ENCODE peak calls at places on chromosomes 4 and X, in seven cellular contexts. T is prostate gland, X is lower leg skin, S is ovary, C is esophagus muscularis mucosa, M is stomach, K is H1. N is an unnamed sample.

GRCh38 chrX:153804100-153804595 is 9.7 kb downstream of the SSR4 start:
- DNase-seq in T (no peak), X (no peak), S (no peak), C (no peak), M (no peak), K (no peak), N (no peak)

GRCh38 chr4:16118090-16118489 is 34.3 kb upstream of the PROM1 start:
- DNase-seq in T (no peak), X (no peak), S (no peak), C (no peak), M (no peak), K (no peak), N (no peak)

GRCh38 chr4:2962099-2962455 is 1.1 kb downstream of the NOP14 start:
- DNase-seq in T (no peak), X (no peak), S (no peak), C (no peak), M (no peak), K (no peak), N (no peak)

GRCh38 chrX:121504148-121504547 is 456.7 kb downstream of the GLUD2 start:
- DNase-seq in T (no peak), X (no peak), S (no peak), C (no peak), M (no peak), K (no peak), N (no peak)

GRCh38 chrX:22748093-22748999 is 251.4 kb upstream of the DDX53 start:
- DNase-seq in T (peak), X (no peak), S (peak), C (no peak), M (peak), K (peak), N (peak)

GRCh38 chr4:53790286-53790685 is 199.0 kb upstream of the LNX1 start:
- DNase-seq in T (no peak), X (no peak), S (no peak), C (no peak), M (no peak), K (no peak), N (no peak)

GRCh38 chr4:38131371-38132139 is 171.4 kb downstream of the PTTG2 start:
- DNase-seq in T (no peak), X (no peak), S (no peak), C (no peak), M (no peak), K (no peak), N (no peak)

GRCh38 chr4:154939851-154940250 is 158.8 kb downstream of the RBM46 start:
- DNase-seq in T (no peak), X (no peak), S (no peak), C (no peak), M (no peak), K (no peak), N (no peak)

GRCh38 chrX:119376312-119376711 is 22.8 kb upstream of the SLC25A43 start:
- DNase-seq in T (no peak), X (no peak), S (no peak), C (no peak), M (no peak), K (no peak), N (no peak)

GRCh38 chrX:103276581-103277002 is at the start of gene TCEAL5:
- DNase-seq in T (no peak), X (no peak), S (peak), C (no peak), M (no peak), K (peak), N (no peak)

GRCh38 chrX:133335027-133335426 is 80.3 kb downstream of the GPC4 start:
- DNase-seq in T (peak), X (peak), S (peak), C (no peak), M (no peak), K (no peak), N (peak)

GRCh38 chr4:3320361-3321023 is 27.7 kb downstream of the RGS12 start:
- DNase-seq in T (no peak), X (no peak), S (peak), C (no peak), M (peak), K (no peak), N (no peak)

GRCh38 chr4:42865572-42866189 is 26.8 kb upstream of the GRXCR1 start:
- DNase-seq in T (peak), X (peak), S (peak), C (no peak), M (peak), K (peak), N (peak)

GRCh38 chrX:114717921-114718320 is 134.0 kb downstream of the HTR2C start:
- DNase-seq in T (no peak), X (no peak), S (no peak), C (no peak), M (no peak), K (peak), N (no peak)

GRCh38 chr4:106818764-106819163 is 217.3 kb downstream of the DKK2 start:
- DNase-seq in T (no peak), X (no peak), S (no peak), C (no peak), M (no peak), K (no peak), N (no peak)
- TF ChIP-seq CTCF in T (no peak), X (no peak), S (no peak), C (no peak), M (no peak), K (no peak), N (no peak)

DNA sequence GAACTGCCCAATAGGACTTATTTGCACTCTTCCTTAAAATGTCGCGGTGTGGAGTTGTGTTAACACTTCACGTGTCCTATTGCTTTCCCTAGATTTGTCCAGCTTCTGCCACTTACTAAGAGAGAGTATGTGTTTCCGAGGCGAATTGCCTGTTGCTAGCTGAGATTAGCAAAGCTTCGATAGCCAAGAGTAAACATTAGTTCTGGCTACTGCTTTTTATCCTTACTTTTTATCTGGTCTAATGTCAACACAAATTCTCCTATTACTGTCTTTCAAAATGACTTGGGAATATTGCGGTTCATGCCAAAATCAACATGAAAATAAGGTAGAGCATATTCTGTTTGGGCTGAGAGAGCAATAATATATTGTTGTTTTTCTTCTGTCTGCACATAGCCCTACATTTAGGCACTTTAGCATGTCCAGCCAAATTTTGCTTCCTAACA is 90.4 kb upstream of the VEGFC start:
- DNase-seq in T (no peak), X (no peak), S (no peak), C (no peak), M (no peak), K (no peak), N (no peak)
- H3K4me3 ChIP-seq in T (no peak), X (no peak), S (no peak), C (no peak), M (no peak), K (no peak), N (no peak)

GRCh38 chr4:176500894-176501293 is 181.1 kb downstream of the SPCS3 start:
- DNase-seq in T (no peak), X (no peak), S (no peak), C (no peak), M (no peak), K (no peak), N (no peak)
- TF ChIP-seq POLR2A in T (no peak), X (no peak), S (no peak), C (no peak), M (no peak), K (no peak), N (no peak)

DNA sequence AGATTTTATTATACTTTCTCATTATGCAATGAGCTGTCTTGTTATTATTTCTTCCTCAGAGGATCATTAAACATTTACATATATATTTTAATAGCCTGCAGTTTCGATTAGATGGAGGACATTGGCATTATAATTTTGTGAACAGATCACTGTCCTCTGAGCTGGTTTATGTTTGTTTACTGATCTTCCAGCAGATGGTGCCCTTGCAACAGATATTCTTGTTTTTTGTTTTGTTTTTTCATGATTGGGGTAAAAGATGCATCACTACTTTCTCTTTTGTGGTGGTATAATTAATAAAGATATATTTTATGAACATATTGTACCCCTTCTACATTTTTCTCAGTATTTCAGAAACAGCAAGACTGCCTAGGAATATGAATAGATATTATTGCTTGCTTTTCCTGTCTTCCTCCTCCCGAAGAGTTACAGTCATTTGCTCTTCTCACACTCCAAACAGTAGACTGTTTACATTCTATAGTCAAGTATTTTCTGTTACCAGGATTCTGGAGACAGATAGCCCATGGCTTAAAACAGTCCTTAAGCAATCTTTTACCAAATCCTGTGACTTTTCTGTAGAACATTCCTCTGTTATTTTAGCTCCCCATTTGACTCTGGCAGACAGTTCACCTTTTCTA is 905.2 kb downstream of the TRAM1L1 start:
- DNase-seq in T (no peak), X (no peak), S (no peak), C (no peak), M (no peak), K (no peak), N (no peak)
- TF ChIP-seq CTCF in T (no peak), X (no peak), S (no peak), C (peak), M (no peak), K (peak), N (peak)

N was measured in heart left ventricle.